ENCODE peak calls at places on chromosome 14, in five cellular contexts. G is type B pancreatic cell, U is AG04450, E is NCI-H2081, J is cerebellar cortex. F is an unnamed sample.

GRCh38 chr14:104171029-104171697 is 32.8 kb downstream of the KIF26A start:
- DNase-seq in G (no peak), U (no peak), E (no peak), J (no peak), F (no peak)

GRCh38 chr14:37197421-37198272 is at the start of gene MIPOL1:
- DNase-seq in G (peak; percentile 87), U (peak; percentile 69), E (peak; percentile 93), J (peak; percentile 59), F (peak; percentile 59)

GRCh38 chr14:35911097-35911496 is 85.0 kb downstream of the BRMS1L start:
- DNase-seq in G (no peak), U (no peak), E (no peak), J (no peak), F (no peak)

GRCh38 chr14:77641207-77641533 is 24.7 kb upstream of the SPTLC2 start:
- DNase-seq in G (no peak), U (no peak), E (no peak), J (no peak), F (no peak)

GRCh38 chr14:64745511-64746041 is 41.4 kb downstream of the PLEKHG3 start:
- DNase-seq in G (no peak), U (no peak), E (no peak), J (no peak), F (no peak)

GRCh38 chr14:44370727-44371126 is 136.4 kb downstream of the FSCB start:
- DNase-seq in G (no peak), U (no peak), E (no peak), J (no peak), F (no peak)

GRCh38 chr14:92439551-92440344 is 73.8 kb upstream of the RIN3 start:
- DNase-seq in G (no peak), U (no peak), E (peak; percentile 97), J (no peak), F (no peak)

GRCh38 chr14:72463291-72463866 is 430.5 kb downstream of the DPF3 start:
- DNase-seq in G (no peak), U (no peak), E (no peak), J (no peak), F (no peak)

GRCh38 chr14:89357655-89358297 is 59.3 kb downstream of the FOXN3 start:
- DNase-seq in G (no peak), U (no peak), E (no peak), J (no peak), F (no peak)

GRCh38 chr14:58100735-58101368 is 51.2 kb downstream of the ARMH4 start:
- DNase-seq in G (no peak), U (peak; percentile 42), E (no peak), J (no peak), F (no peak)

GRCh38 chr14:50087350-50088116 is 28.8 kb downstream of the VCPKMT start:
- DNase-seq in G (no peak), U (no peak), E (no peak), J (no peak), F (peak; percentile 27)

GRCh38 chr14:50067723-50068495 is 48.5 kb downstream of the VCPKMT start:
- DNase-seq in G (no peak), U (no peak), E (no peak), J (no peak), F (no peak)

GRCh38 chr14:28813810-28814209 is 47.2 kb downstream of the FOXG1 start:
- DNase-seq in G (no peak), U (no peak), E (no peak), J (no peak), F (no peak)

GRCh38 chr14:54366726-54367707 is 29.8 kb upstream of the CDKN3 start:
- DNase-seq in G (no peak), U (peak; percentile 32), E (peak; percentile 28), J (peak; percentile 75), F (peak; percentile 41)

GRCh38 chr14:21257395-21258193 is 11.6 kb downstream of the HNRNPC start:
- DNase-seq in G (no peak), U (no peak), E (no peak), J (no peak), F (no peak)

GRCh38 chr14:68735836-68736235 is 57.0 kb downstream of the ZFP36L1 start:
- DNase-seq in G (no peak), U (no peak), E (no peak), J (no peak), F (no peak)

GRCh38 chr14:69996197-69996596 is 117.0 kb downstream of the SMOC1 start:
- DNase-seq in G (no peak), U (no peak), E (no peak), J (no peak), F (no peak)

GRCh38 chr14:88542857-88543795 is 11.7 kb downstream of the PTPN21 start:
- DNase-seq in G (no peak), U (no peak), E (no peak), J (no peak), F (no peak)

GRCh38 chr14:30332374-30332773 is 226.6 kb upstream of the G2E3 start:
- DNase-seq in G (no peak), U (no peak), E (no peak), J (no peak), F (no peak)

GRCh38 chr14:91291786-91292405 is 47.4 kb upstream of the GPR68 start:
- DNase-seq in G (no peak), U (no peak), E (no peak), J (no peak), F (no peak)

GRCh38 chr14:68507544-68508081 is 285.3 kb downstream of the ZFP36L1 start:
- DNase-seq in G (no peak), U (no peak), E (no peak), J (no peak), F (no peak)

GRCh38 chr14:100072783-100073346 is 7.6 kb downstream of the EVL start:
- DNase-seq in G (no peak), U (no peak), E (no peak), J (no peak), F (no peak)

GRCh38 chr14:91519239-91520036 is 9.3 kb upstream of the PPP4R3A start:
- DNase-seq in G (no peak), U (no peak), E (no peak), J (no peak), F (no peak)

GRCh38 chr14:99413172-99413571 is 67.5 kb downstream of the SETD3 start:
- DNase-seq in G (no peak), U (no peak), E (no peak), J (no peak), F (no peak)

GRCh38 chr14:74048291-74048690 is 29.1 kb downstream of the BBOF1 start:
- DNase-seq in G (no peak), U (no peak), E (no peak), J (peak; percentile 25), F (no peak)

GRCh38 chr14:24935796-24936195 is 114.2 kb downstream of the STXBP6 start:
- DNase-seq in G (no peak), U (no peak), E (no peak), J (no peak), F (no peak)

GRCh38 chr14:58808828-58809227 is 171.1 kb downstream of the DACT1 start:
- DNase-seq in G (no peak), U (no peak), E (peak; percentile 50), J (peak; percentile 19), F (no peak)

GRCh38 chr14:22386924-22387775 is 201.9 kb downstream of the DAD1 start:
- DNase-seq in G (peak; percentile 79), U (peak; percentile 47), E (peak; percentile 48), J (peak; percentile 86), F (peak; percentile 82)

GRCh38 chr14:95514131-95515079 is 2.0 kb downstream of the SYNE3 start:
- DNase-seq in G (no peak), U (no peak), E (peak; percentile 72), J (no peak), F (no peak)

GRCh38 chr14:53953002-53953827 is 3.4 kb downstream of the BMP4 start:
- DNase-seq in G (peak; percentile 88), U (peak; percentile 32), E (no peak), J (peak; percentile 80), F (peak; percentile 86)

GRCh38 chr14:103669370-103669769 is 40.4 kb downstream of the KLC1 start:
- DNase-seq in G (no peak), U (no peak), E (no peak), J (no peak), F (no peak)

GRCh38 chr14:74941676-74942097 is 13.7 kb downstream of the PGF start:
- DNase-seq in G (no peak), U (no peak), E (no peak), J (no peak), F (no peak)

GRCh38 chr14:96805906-96806305 is 8.7 kb downstream of the VRK1 start:
- DNase-seq in G (no peak), U (no peak), E (peak; percentile 36), J (peak; percentile 98), F (no peak)

GRCh38 chr14:58401587-58401986 is 5.9 kb downstream of the TOMM20L start:
- DNase-seq in G (no peak), U (no peak), E (peak; percentile 6), J (no peak), F (no peak)

GRCh38 chr14:93903342-93904184 is 23.6 kb upstream of the FAM181A start:
- DNase-seq in G (no peak), U (no peak), E (no peak), J (peak; percentile 30), F (peak; percentile 72)

GRCh38 chr14:68401320-68401719 is 391.5 kb downstream of the ZFP36L1 start:
- DNase-seq in G (no peak), U (no peak), E (no peak), J (no peak), F (no peak)

GRCh38 chr14:33569844-33570716 is 380.8 kb downstream of the EGLN3 start:
- DNase-seq in G (no peak), U (no peak), E (no peak), J (no peak), F (no peak)

GRCh38 chr14:23324993-23325392 is 3.7 kb downstream of the PABPN1 start:
- DNase-seq in G (peak; percentile 47), U (no peak), E (no peak), J (no peak), F (no peak)

GRCh38 chr14:76768201-76768656 is 7.0 kb downstream of the VASH1 start:
- DNase-seq in G (peak; percentile 52), U (no peak), E (peak; percentile 47), J (no peak), F (no peak)

GRCh38 chr14:68011629-68012028 is 192.1 kb downstream of the RAD51B start:
- DNase-seq in G (no peak), U (no peak), E (no peak), J (no peak), F (no peak)

F was measured in BE2C.